ENCODE peak calls at places on chromosome 4, in five cellular contexts. One of them, this sample, is unnamed.

GRCh38 chr4:123671633-123672404 is 275.2 kb downstream of the SPRY1 start:
- DNase-seq in pons: no peak
- DNase-seq in stimulated activated CD4-positive, alpha-beta T cell treated with anti-CD3 and anti-CD28 coated beads, Interleukin-4, amount 100 ng/mL, for 24 hours: peak
- DNase-seq in AG08395: no peak
- DNase-seq in ecto neural progenitor cell: no peak
- DNase-seq in this sample: peak

GRCh38 chr4:17770845-17771244 is 10.6 kb downstream of the FAM184B start:
- DNase-seq in ecto neural progenitor cell: no peak
- DNase-seq in stimulated activated CD4-positive, alpha-beta T cell treated with anti-CD3 and anti-CD28 coated beads, Interleukin-4, amount 100 ng/mL, for 24 hours: no peak
- DNase-seq in pons: no peak
- DNase-seq in AG08395: no peak
- DNase-seq in this sample: no peak

GRCh38 chr4:186485621-186486062 is 69.7 kb downstream of the MTNR1A start:
- DNase-seq in pons: peak
- DNase-seq in AG08395: peak
- DNase-seq in ecto neural progenitor cell: no peak
- DNase-seq in stimulated activated CD4-positive, alpha-beta T cell treated with anti-CD3 and anti-CD28 coated beads, Interleukin-4, amount 100 ng/mL, for 24 hours: no peak
- DNase-seq in this sample: no peak

GRCh38 chr4:154009191-154009590 is 220.3 kb upstream of the SFRP2 start:
- DNase-seq in stimulated activated CD4-positive, alpha-beta T cell treated with anti-CD3 and anti-CD28 coated beads, Interleukin-4, amount 100 ng/mL, for 24 hours: no peak
- DNase-seq in ecto neural progenitor cell: no peak
- DNase-seq in pons: no peak
- DNase-seq in AG08395: no peak
- DNase-seq in this sample: no peak

GRCh38 chr4:168511780-168512467 is 15.1 kb downstream of the PALLD start:
- DNase-seq in AG08395: no peak
- DNase-seq in ecto neural progenitor cell: no peak
- DNase-seq in pons: no peak
- DNase-seq in stimulated activated CD4-positive, alpha-beta T cell treated with anti-CD3 and anti-CD28 coated beads, Interleukin-4, amount 100 ng/mL, for 24 hours: peak
- DNase-seq in this sample: peak

GRCh38 chr4:52833941-52834525 is 28.1 kb upstream of the RASL11B start:
- DNase-seq in ecto neural progenitor cell: no peak
- DNase-seq in stimulated activated CD4-positive, alpha-beta T cell treated with anti-CD3 and anti-CD28 coated beads, Interleukin-4, amount 100 ng/mL, for 24 hours: no peak
- DNase-seq in pons: no peak
- DNase-seq in AG08395: no peak
- DNase-seq in this sample: no peak

GRCh38 chr4:164423819-164424218 is 330.1 kb upstream of the SMIM31 start:
- DNase-seq in stimulated activated CD4-positive, alpha-beta T cell treated with anti-CD3 and anti-CD28 coated beads, Interleukin-4, amount 100 ng/mL, for 24 hours: no peak
- DNase-seq in pons: no peak
- DNase-seq in AG08395: no peak
- DNase-seq in ecto neural progenitor cell: no peak
- DNase-seq in this sample: no peak

GRCh38 chr4:32735856-32736590 is 2015.9 kb downstream of the PCDH7 start:
- DNase-seq in ecto neural progenitor cell: no peak
- DNase-seq in AG08395: no peak
- DNase-seq in stimulated activated CD4-positive, alpha-beta T cell treated with anti-CD3 and anti-CD28 coated beads, Interleukin-4, amount 100 ng/mL, for 24 hours: no peak
- DNase-seq in pons: no peak
- DNase-seq in this sample: no peak

GRCh38 chr4:39655206-39655605 is 16.5 kb upstream of the SMIM14 start:
- DNase-seq in AG08395: no peak
- DNase-seq in pons: no peak
- DNase-seq in stimulated activated CD4-positive, alpha-beta T cell treated with anti-CD3 and anti-CD28 coated beads, Interleukin-4, amount 100 ng/mL, for 24 hours: no peak
- DNase-seq in ecto neural progenitor cell: no peak
- DNase-seq in this sample: no peak

GRCh38 chr4:24160358-24160757 is 270.5 kb upstream of the PPARGC1A start:
- DNase-seq in pons: no peak
- DNase-seq in stimulated activated CD4-positive, alpha-beta T cell treated with anti-CD3 and anti-CD28 coated beads, Interleukin-4, amount 100 ng/mL, for 24 hours: no peak
- DNase-seq in ecto neural progenitor cell: no peak
- DNase-seq in AG08395: no peak
- DNase-seq in this sample: no peak

GRCh38 chr4:5967783-5968182 is 50.4 kb downstream of the C4orf50 start:
- DNase-seq in stimulated activated CD4-positive, alpha-beta T cell treated with anti-CD3 and anti-CD28 coated beads, Interleukin-4, amount 100 ng/mL, for 24 hours: no peak
- DNase-seq in AG08395: no peak
- DNase-seq in pons: no peak
- DNase-seq in ecto neural progenitor cell: peak
- DNase-seq in this sample: no peak

GRCh38 chr4:83002329-83002728 is 8.3 kb downstream of the LIN54 start:
- DNase-seq in stimulated activated CD4-positive, alpha-beta T cell treated with anti-CD3 and anti-CD28 coated beads, Interleukin-4, amount 100 ng/mL, for 24 hours: no peak
- DNase-seq in AG08395: no peak
- DNase-seq in ecto neural progenitor cell: no peak
- DNase-seq in pons: no peak
- DNase-seq in this sample: no peak

GRCh38 chr4:55079451-55080173 is 45.8 kb downstream of the KDR start:
- DNase-seq in ecto neural progenitor cell: no peak
- DNase-seq in stimulated activated CD4-positive, alpha-beta T cell treated with anti-CD3 and anti-CD28 coated beads, Interleukin-4, amount 100 ng/mL, for 24 hours: no peak
- DNase-seq in pons: no peak
- DNase-seq in AG08395: peak
- DNase-seq in this sample: no peak

GRCh38 chr4:91436556-91436955 is 867.2 kb upstream of the GRID2 start:
- DNase-seq in ecto neural progenitor cell: no peak
- DNase-seq in AG08395: no peak
- DNase-seq in stimulated activated CD4-positive, alpha-beta T cell treated with anti-CD3 and anti-CD28 coated beads, Interleukin-4, amount 100 ng/mL, for 24 hours: no peak
- DNase-seq in pons: no peak
- DNase-seq in this sample: no peak

GRCh38 chr4:175953960-175954521 is 111.6 kb upstream of the WDR17 start:
- DNase-seq in AG08395: no peak
- DNase-seq in stimulated activated CD4-positive, alpha-beta T cell treated with anti-CD3 and anti-CD28 coated beads, Interleukin-4, amount 100 ng/mL, for 24 hours: no peak
- DNase-seq in ecto neural progenitor cell: no peak
- DNase-seq in pons: no peak
- DNase-seq in this sample: no peak

GRCh38 chr4:4344915-4345527 is 41.9 kb upstream of the NSG1 start:
- DNase-seq in ecto neural progenitor cell: no peak
- DNase-seq in pons: no peak
- DNase-seq in AG08395: no peak
- DNase-seq in stimulated activated CD4-positive, alpha-beta T cell treated with anti-CD3 and anti-CD28 coated beads, Interleukin-4, amount 100 ng/mL, for 24 hours: no peak
- DNase-seq in this sample: no peak

This sample was measured in activated CD8-positive, alpha-beta T cell treated with anti-CD3 and anti-CD28 coated beads, Interleukin-2, amount 10 ng/mL, durations not matched to agents 7 days and 5 days.